ENCODE peak calls at places on chromosomes 1 and 21, in five cellular contexts. One of them, this sample, is unnamed.

GRCh38 chr1:105558023-105558422 is 1498.5 kb upstream of the PRMT6 start:
- DNase-seq in GM12878: no peak
- DNase-seq in CD8-positive, alpha-beta memory T cell: no peak
- DNase-seq in cardiac muscle cell: no peak
- DNase-seq in right cardiac atrium: no peak
- DNase-seq in this sample: no peak

GRCh38 chr1:151612506-151613274 is 840 bp downstream of the SNX27 start:
- DNase-seq in GM12878: no peak
- DNase-seq in CD8-positive, alpha-beta memory T cell: peak; percentile 17
- DNase-seq in cardiac muscle cell: no peak
- DNase-seq in right cardiac atrium: peak; percentile 69
- DNase-seq in this sample: peak; percentile 36

GRCh38 chr1:84247425-84248220 is 53.9 kb upstream of the SAMD13 start:
- DNase-seq in GM12878: no peak
- DNase-seq in CD8-positive, alpha-beta memory T cell: no peak
- DNase-seq in cardiac muscle cell: peak; percentile 60
- DNase-seq in right cardiac atrium: no peak
- DNase-seq in this sample: no peak

GRCh38 chr1:237685553-237685952 is 205.2 kb downstream of the ZP4 start:
- DNase-seq in GM12878: no peak
- DNase-seq in CD8-positive, alpha-beta memory T cell: no peak
- DNase-seq in cardiac muscle cell: peak; percentile 39
- DNase-seq in right cardiac atrium: no peak
- DNase-seq in this sample: no peak

GRCh38 chr1:221699582-221700519 is 42.0 kb downstream of the DUSP10 start:
- DNase-seq in GM12878: no peak
- DNase-seq in CD8-positive, alpha-beta memory T cell: no peak
- DNase-seq in cardiac muscle cell: peak; percentile 28
- DNase-seq in right cardiac atrium: no peak
- DNase-seq in this sample: no peak

GRCh38 chr1:187692799-187693198 is 864.0 kb downstream of the PLA2G4A start:
- DNase-seq in GM12878: no peak
- DNase-seq in CD8-positive, alpha-beta memory T cell: no peak
- DNase-seq in cardiac muscle cell: no peak
- DNase-seq in right cardiac atrium: no peak
- DNase-seq in this sample: no peak

GRCh38 chr21:44681861-44682579 is at the start of gene KRTAP12-1:
- DNase-seq in GM12878: no peak
- DNase-seq in CD8-positive, alpha-beta memory T cell: no peak
- DNase-seq in cardiac muscle cell: no peak
- DNase-seq in right cardiac atrium: no peak
- DNase-seq in this sample: no peak

GRCh38 chr1:155463865-155464264 is 98.7 kb downstream of the ASH1L start:
- DNase-seq in GM12878: peak; percentile 8
- DNase-seq in CD8-positive, alpha-beta memory T cell: no peak
- DNase-seq in cardiac muscle cell: peak; percentile 76
- DNase-seq in right cardiac atrium: no peak
- DNase-seq in this sample: no peak

GRCh38 chr1:25501235-25502058 is 42.0 kb upstream of the LDLRAP1 start:
- DNase-seq in GM12878: no peak
- DNase-seq in CD8-positive, alpha-beta memory T cell: no peak
- DNase-seq in cardiac muscle cell: peak; percentile 65
- DNase-seq in right cardiac atrium: no peak
- DNase-seq in this sample: no peak

GRCh38 chr1:234715252-234715945 is 105.4 kb upstream of the IRF2BP2 start:
- DNase-seq in GM12878: no peak
- DNase-seq in CD8-positive, alpha-beta memory T cell: no peak
- DNase-seq in cardiac muscle cell: no peak
- DNase-seq in right cardiac atrium: no peak
- DNase-seq in this sample: no peak
- H3K27me3 ChIP-seq in GM12878: no peaks in the 10 kb centered on the region
- H3K27me3 ChIP-seq in CD8-positive, alpha-beta memory T cell: no peaks in the 10 kb centered on the region
- H3K27me3 ChIP-seq in cardiac muscle cell: no peaks in the 10 kb centered on the region
- H3K27me3 ChIP-seq in right cardiac atrium: no peaks in the 10 kb centered on the region
- H3K27me3 ChIP-seq in this sample: no peaks in the 10 kb centered on the region

DNA sequence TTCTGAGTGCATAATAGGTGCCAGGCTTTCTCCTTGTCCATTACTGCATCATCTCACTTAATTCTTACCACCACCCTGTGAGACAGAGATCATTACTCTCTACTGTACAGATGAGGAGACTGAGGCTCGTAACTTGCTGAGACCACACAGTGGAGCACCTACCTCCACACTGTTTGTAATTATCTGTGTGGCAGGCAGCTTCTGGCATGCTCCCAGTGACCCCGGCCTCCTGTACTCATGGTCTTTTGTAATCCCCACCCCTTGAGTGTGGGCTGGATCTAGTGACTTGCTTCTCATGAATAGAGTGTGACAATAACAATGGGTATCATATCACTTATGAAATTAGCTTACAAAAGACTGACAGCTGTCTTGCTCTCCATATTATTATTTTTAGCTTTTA is 407.3 kb downstream of the MATN1 start:
- DNase-seq in GM12878: no peak
- DNase-seq in CD8-positive, alpha-beta memory T cell: no peak
- DNase-seq in cardiac muscle cell: no peak
- DNase-seq in right cardiac atrium: no peak
- DNase-seq in this sample: no peak
- H3K27me3 ChIP-seq in GM12878: no peaks in the 10 kb centered on the region
- H3K27me3 ChIP-seq in CD8-positive, alpha-beta memory T cell: no peaks in the 10 kb centered on the region
- H3K27me3 ChIP-seq in cardiac muscle cell: no peaks in the 10 kb centered on the region
- H3K27me3 ChIP-seq in right cardiac atrium: no peaks in the 10 kb centered on the region
- H3K27me3 ChIP-seq in this sample: no peaks in the 10 kb centered on the region

DNA sequence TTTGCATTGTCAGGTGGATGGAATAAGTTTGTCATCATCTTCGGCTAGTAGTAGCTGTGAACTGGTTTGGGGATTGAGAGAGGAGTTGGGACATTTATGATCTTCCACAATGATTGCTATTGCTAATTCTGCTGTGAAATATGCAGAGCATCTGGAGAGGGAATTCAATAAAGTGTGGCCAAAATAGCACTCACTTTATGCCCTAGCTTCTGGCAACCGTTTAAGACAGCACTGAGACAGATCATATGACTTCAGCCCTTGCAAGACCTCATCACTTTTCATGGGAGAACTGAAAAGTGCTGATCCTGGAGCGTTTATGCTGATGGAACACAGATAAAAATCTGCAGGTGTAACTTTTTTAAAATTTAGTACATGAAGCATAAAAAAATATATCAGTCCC is 360.8 kb downstream of the GPATCH2 start:
- DNase-seq in GM12878: no peak
- DNase-seq in CD8-positive, alpha-beta memory T cell: no peak
- DNase-seq in cardiac muscle cell: no peak
- DNase-seq in right cardiac atrium: no peak
- DNase-seq in this sample: no peak
- H3K27me3 ChIP-seq in GM12878: no peaks in the 10 kb centered on the region
- H3K27me3 ChIP-seq in CD8-positive, alpha-beta memory T cell: no peaks in the 10 kb centered on the region
- H3K27me3 ChIP-seq in cardiac muscle cell: no peaks in the 10 kb centered on the region
- H3K27me3 ChIP-seq in right cardiac atrium: no peaks in the 10 kb centered on the region
- H3K27me3 ChIP-seq in this sample: no peaks in the 10 kb centered on the region

GRCh38 chr1:203351037-203351625 is at the start of gene FMOD:
- DNase-seq in GM12878: no peak
- DNase-seq in CD8-positive, alpha-beta memory T cell: no peak
- DNase-seq in cardiac muscle cell: peak; percentile 91
- DNase-seq in right cardiac atrium: peak; percentile 85
- DNase-seq in this sample: peak; percentile 37
- H3K27me3 ChIP-seq in GM12878: no peaks in the 10 kb centered on the region
- H3K27me3 ChIP-seq in CD8-positive, alpha-beta memory T cell: peaks cover 19% of the 10 kb centered on the region
- H3K27me3 ChIP-seq in cardiac muscle cell: no peaks in the 10 kb centered on the region
- H3K27me3 ChIP-seq in right cardiac atrium: no peaks in the 10 kb centered on the region
- H3K27me3 ChIP-seq in this sample: no peaks in the 10 kb centered on the region

GRCh38 chr1:36658838-36659237 is 176.1 kb upstream of the CSF3R start:
- DNase-seq in GM12878: no peak
- DNase-seq in CD8-positive, alpha-beta memory T cell: no peak
- DNase-seq in cardiac muscle cell: no peak
- DNase-seq in right cardiac atrium: no peak
- DNase-seq in this sample: no peak

GRCh38 chr1:36657826-36658225 is 175.1 kb upstream of the CSF3R start:
- DNase-seq in GM12878: no peak
- DNase-seq in CD8-positive, alpha-beta memory T cell: no peak
- DNase-seq in cardiac muscle cell: no peak
- DNase-seq in right cardiac atrium: no peak
- DNase-seq in this sample: no peak

GRCh38 chr1:36654586-36654985 is 171.9 kb upstream of the CSF3R start:
- DNase-seq in GM12878: no peak
- DNase-seq in CD8-positive, alpha-beta memory T cell: no peak
- DNase-seq in cardiac muscle cell: no peak
- DNase-seq in right cardiac atrium: no peak
- DNase-seq in this sample: no peak

GRCh38 chr1:36656271-36656670 is 173.6 kb upstream of the CSF3R start:
- DNase-seq in GM12878: no peak
- DNase-seq in CD8-positive, alpha-beta memory T cell: no peak
- DNase-seq in cardiac muscle cell: no peak
- DNase-seq in right cardiac atrium: no peak
- DNase-seq in this sample: no peak

DNA sequence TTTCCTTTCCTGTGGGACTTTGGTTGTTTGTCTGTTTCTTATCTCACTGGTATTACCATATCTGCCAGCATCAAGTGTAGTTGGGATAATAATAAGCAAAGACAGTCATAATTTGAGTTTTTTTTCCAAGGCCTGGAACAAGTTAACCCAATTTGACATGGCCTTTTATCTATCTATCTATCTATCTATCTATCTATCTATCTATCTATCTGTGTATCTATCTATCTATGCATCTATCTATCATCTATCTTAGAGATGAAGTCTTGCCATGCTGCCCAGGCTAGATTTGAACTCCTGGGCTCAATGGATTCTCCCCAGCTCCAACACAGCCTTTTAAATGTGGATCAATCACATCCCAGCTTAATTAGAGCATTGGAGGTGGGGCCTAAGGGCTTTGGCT is 174.1 kb upstream of the CSF3R start:
- DNase-seq in GM12878: no peak
- DNase-seq in CD8-positive, alpha-beta memory T cell: no peak
- DNase-seq in cardiac muscle cell: no peak
- DNase-seq in right cardiac atrium: no peak
- DNase-seq in this sample: no peak
- H3K27me3 ChIP-seq in GM12878: peaks cover 1% of the 10 kb centered on the region
- H3K27me3 ChIP-seq in CD8-positive, alpha-beta memory T cell: no peaks in the 10 kb centered on the region
- H3K27me3 ChIP-seq in cardiac muscle cell: no peaks in the 10 kb centered on the region
- H3K27me3 ChIP-seq in right cardiac atrium: peaks cover 4% of the 10 kb centered on the region
- H3K27me3 ChIP-seq in this sample: no peaks in the 10 kb centered on the region

GRCh38 chr1:20729990-20730689 is 2.4 kb downstream of the SH2D5 start:
- DNase-seq in GM12878: no peak
- DNase-seq in CD8-positive, alpha-beta memory T cell: no peak
- DNase-seq in cardiac muscle cell: no peak
- DNase-seq in right cardiac atrium: no peak
- DNase-seq in this sample: no peak

GRCh38 chr1:20729155-20729931 is 3.2 kb downstream of the SH2D5 start:
- DNase-seq in GM12878: no peak
- DNase-seq in CD8-positive, alpha-beta memory T cell: no peak
- DNase-seq in cardiac muscle cell: no peak
- DNase-seq in right cardiac atrium: no peak
- DNase-seq in this sample: no peak

GRCh38 chr1:20731057-20731991 is 1.2 kb downstream of the SH2D5 start:
- DNase-seq in GM12878: no peak
- DNase-seq in CD8-positive, alpha-beta memory T cell: no peak
- DNase-seq in cardiac muscle cell: no peak
- DNase-seq in right cardiac atrium: peak; percentile 62
- DNase-seq in this sample: no peak

GRCh38 chr1:20732071-20732587 is 374 bp downstream of the SH2D5 start:
- DNase-seq in GM12878: no peak
- DNase-seq in CD8-positive, alpha-beta memory T cell: peak; percentile 53
- DNase-seq in cardiac muscle cell: peak; percentile 56
- DNase-seq in right cardiac atrium: peak; percentile 84
- DNase-seq in this sample: no peak

GRCh38 chr1:20730690-20731056 is 1.8 kb downstream of the SH2D5 start:
- DNase-seq in GM12878: no peak
- DNase-seq in CD8-positive, alpha-beta memory T cell: no peak
- DNase-seq in cardiac muscle cell: no peak
- DNase-seq in right cardiac atrium: no peak
- DNase-seq in this sample: no peak
- H3K27me3 ChIP-seq in GM12878: peaks cover 8% of the 10 kb centered on the region
- H3K27me3 ChIP-seq in CD8-positive, alpha-beta memory T cell: peaks cover 8% of the 10 kb centered on the region
- H3K27me3 ChIP-seq in cardiac muscle cell: peaks cover 28% of the 10 kb centered on the region
- H3K27me3 ChIP-seq in right cardiac atrium: no peaks in the 10 kb centered on the region
- H3K27me3 ChIP-seq in this sample: no peaks in the 10 kb centered on the region

DNA sequence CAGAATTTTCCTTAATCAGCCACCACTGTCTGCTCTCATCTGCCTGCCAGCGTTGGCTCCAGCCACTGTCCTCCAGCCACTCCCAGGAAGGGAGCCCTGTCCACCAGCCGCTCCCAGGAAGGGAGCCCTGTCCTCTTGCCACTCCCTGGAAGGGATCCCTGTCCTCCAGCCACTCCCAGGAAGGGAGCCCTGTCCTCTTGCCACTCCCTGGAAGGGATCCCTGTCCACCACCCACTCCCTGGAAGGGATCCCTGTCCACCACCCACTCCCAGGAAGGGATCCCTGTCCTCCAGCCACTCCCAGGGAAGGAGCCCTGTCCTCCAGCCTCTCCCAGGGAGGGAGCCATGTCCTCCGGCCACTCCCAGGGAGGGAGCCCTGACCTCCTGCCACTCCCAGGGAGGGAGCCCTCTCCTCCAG is 726.5 kb downstream of the PTPRU start:
- DNase-seq in GM12878: no peak
- DNase-seq in CD8-positive, alpha-beta memory T cell: no peak
- DNase-seq in cardiac muscle cell: no peak
- DNase-seq in right cardiac atrium: no peak
- DNase-seq in this sample: no peak
- H3K27me3 ChIP-seq in GM12878: no peaks in the 10 kb centered on the region
- H3K27me3 ChIP-seq in CD8-positive, alpha-beta memory T cell: no peaks in the 10 kb centered on the region
- H3K27me3 ChIP-seq in cardiac muscle cell: no peaks in the 10 kb centered on the region
- H3K27me3 ChIP-seq in right cardiac atrium: no peaks in the 10 kb centered on the region
- H3K27me3 ChIP-seq in this sample: no peaks in the 10 kb centered on the region